ENCODE peak calls at places on chromosome 14, in seven cellular contexts. R is ascending aorta; M is breast epithelium; K is hepatocyte; G is prostate gland; O is CD8-positive, alpha-beta memory T cell; A is mucosa of descending colon. U is an unnamed sample.

GRCh38 chr14:65940056-65940735 is 527.7 kb downstream of the FUT8 start:
- DNase-seq in G (no peak), K (peak; percentile 32), A (no peak), O (no peak), R (no peak), M (no peak), U (no peak)

GRCh38 chr14:101518611-101519048 is 42.7 kb upstream of the DIO3 start:
- DNase-seq in O (no peak), G (peak; percentile 11), A (peak; percentile 56), R (no peak), M (no peak), K (no peak), U (no peak)

GRCh38 chr14:52313493-52313881 is 625 bp upstream of the PTGER2 start:
- DNase-seq in O (no peak), A (peak; percentile 22), M (no peak), R (no peak), G (no peak), K (no peak), U (peak; percentile 11)

GRCh38 chr14:91113829-91114078 is at the start of gene DGLUCY:
- DNase-seq in A (peak; percentile 86), K (peak; percentile 86), G (peak; percentile 71), M (no peak), O (no peak), R (peak; percentile 35), U (peak; percentile 81)

GRCh38 chr14:77041837-77042557 is 13.5 kb upstream of the IRF2BPL start:
- DNase-seq in O (no peak), M (peak; percentile 86), A (no peak), G (peak; percentile 68), K (peak; percentile 59), R (no peak), U (no peak)

GRCh38 chr14:24542346-24542936 is 33.6 kb downstream of the CTSG start:
- DNase-seq in K (no peak), A (no peak), G (no peak), R (no peak), O (no peak), M (no peak), U (no peak)

GRCh38 chr14:104892517-104893434 is 27.7 kb downstream of the CEP170B start:
- DNase-seq in R (no peak), K (peak; percentile 4), M (peak; percentile 15), G (peak; percentile 3), A (peak; percentile 2), O (no peak), U (no peak)

GRCh38 chr14:30874120-30874998 is at the start of gene COCH:
- DNase-seq in O (peak; percentile 1), R (no peak), M (no peak), G (no peak), K (peak; percentile 72), A (peak; percentile 26), U (peak; percentile 19)

GRCh38 chr14:35883677-35884293 is 57.6 kb downstream of the BRMS1L start:
- DNase-seq in R (no peak), A (peak; percentile 66), G (no peak), M (no peak), O (no peak), K (peak; percentile 41), U (peak; percentile 28)

GRCh38 chr14:56810341-56810740 is at the start of gene OTX2:
- DNase-seq in G (no peak), R (no peak), M (no peak), K (no peak), A (no peak), O (no peak), U (no peak)

GRCh38 chr14:56501909-56502530 is 77.6 kb upstream of the TMEM260 start:
- DNase-seq in R (no peak), A (no peak), O (no peak), G (no peak), M (no peak), K (no peak), U (no peak)

GRCh38 chr14:60649815-60650381 is 621 bp upstream of the SIX1 start:
- DNase-seq in A (no peak), K (peak; percentile 15), M (no peak), G (peak; percentile 41), O (no peak), R (no peak), U (no peak)

GRCh38 chr14:62181591-62181990 is 419.4 kb downstream of the SNAPC1 start:
- DNase-seq in G (no peak), M (no peak), O (no peak), R (no peak), K (no peak), A (no peak), U (no peak)

GRCh38 chr14:42013560-42013959 is 406.9 kb downstream of the LRFN5 start:
- DNase-seq in G (no peak), K (no peak), A (no peak), M (no peak), R (no peak), O (no peak), U (no peak)

GRCh38 chr14:71852201-71852600 is 80.0 kb upstream of the RGS6 start:
- DNase-seq in R (no peak), K (no peak), O (no peak), G (no peak), M (no peak), A (no peak), U (no peak)

GRCh38 chr14:74754157-74754556 is 9.0 kb upstream of the YLPM1 start:
- DNase-seq in M (no peak), O (no peak), G (no peak), K (no peak), R (no peak), A (no peak), U (no peak)

GRCh38 chr14:61977217-61977616 is 215.0 kb downstream of the SNAPC1 start:
- DNase-seq in A (no peak), M (no peak), K (no peak), G (no peak), O (no peak), R (no peak), U (no peak)

GRCh38 chr14:91246051-91246852 is 1.7 kb upstream of the GPR68 start:
- DNase-seq in R (no peak), M (no peak), G (no peak), A (no peak), O (peak; percentile 63), K (no peak), U (peak; percentile 63)

GRCh38 chr14:27256805-27257204 is 659.0 kb upstream of the NOVA1 start:
- DNase-seq in R (no peak), G (no peak), A (no peak), M (no peak), O (no peak), K (no peak), U (no peak)

GRCh38 chr14:47675489-47676300 is at the start of gene MDGA2:
- DNase-seq in K (peak; percentile 51), A (no peak), G (no peak), R (no peak), M (no peak), O (no peak), U (no peak)

GRCh38 chr14:90303382-90303943 is 28.3 kb downstream of the NRDE2 start:
- DNase-seq in R (no peak), O (no peak), A (peak; percentile 33), G (no peak), K (peak; percentile 29), M (no peak), U (peak; percentile 91)

GRCh38 chr14:51104467-51104866 is 9.6 kb upstream of the TRIM9 start:
- DNase-seq in O (no peak), K (no peak), G (no peak), M (no peak), A (no peak), R (no peak), U (no peak)

GRCh38 chr14:76863724-76864407 is 37.7 kb downstream of the LRRC74A start:
- DNase-seq in A (peak; percentile 29), G (no peak), M (no peak), K (no peak), R (peak; percentile 27), O (no peak), U (peak; percentile 13)

GRCh38 chr14:84401631-84402030 is 1128.3 kb upstream of the FLRT2 start:
- DNase-seq in K (no peak), M (no peak), A (no peak), G (no peak), R (no peak), O (no peak), U (no peak)
- H3K4me3 ChIP-seq in K (no peak overlapping the region), M (no peak overlapping the region), A (no peak overlapping the region), G (no peak overlapping the region), R (no peak overlapping the region), O (no peak overlapping the region), U (no peak overlapping the region)

DNA sequence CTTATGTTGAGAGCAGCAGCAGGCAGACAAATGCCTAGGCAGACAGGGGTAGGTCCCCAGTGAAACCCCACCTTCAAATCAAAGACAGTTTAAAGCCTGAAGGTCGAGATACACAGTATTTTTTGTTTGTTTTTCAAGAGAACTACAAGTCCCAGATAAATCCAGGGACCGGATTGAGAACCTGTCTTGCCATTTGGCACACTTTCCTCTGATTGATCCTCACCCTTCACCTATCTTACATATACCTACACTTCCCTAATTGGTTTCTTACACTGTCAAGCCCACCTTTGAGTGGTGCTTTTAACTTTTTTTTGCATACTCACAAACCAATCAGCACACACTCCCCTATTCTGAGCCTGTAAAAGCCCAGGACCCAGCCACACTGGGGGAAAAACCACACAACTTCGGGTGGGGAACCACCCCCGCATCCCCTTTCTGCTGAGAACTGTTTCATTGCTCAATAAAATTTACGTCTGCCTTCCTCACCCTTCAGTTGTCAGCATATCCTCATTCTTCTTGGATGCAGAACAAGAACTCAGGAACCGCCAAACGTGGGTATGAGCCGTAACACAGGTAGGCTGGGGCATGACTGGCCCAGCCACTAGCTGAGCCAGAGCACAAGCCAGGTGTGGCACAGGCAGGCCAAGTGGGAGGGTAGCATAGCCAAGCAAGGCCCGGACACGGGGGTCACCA is 11.1 kb downstream of the DICER1 start:
- DNase-seq in G (peak; percentile 77), O (no peak), M (peak; percentile 66), R (no peak), K (no peak), A (peak; percentile 72), U (no peak)
- H3K4me1 ChIP-seq in G (peaks cover 6% of the 10 kb centered on the region), O (peaks cover 26% of the 10 kb centered on the region), M (no peaks in the 10 kb centered on the region), R (no peaks in the 10 kb centered on the region), K (peaks cover 3% of the 10 kb centered on the region), A (peaks cover 28% of the 10 kb centered on the region), U (no peaks in the 10 kb centered on the region)

GRCh38 chr14:70441641-70442040 is 10.3 kb upstream of the ADAM21 start:
- DNase-seq in M (no peak), A (no peak), O (no peak), R (no peak), K (no peak), G (no peak), U (no peak)

GRCh38 chr14:70442750-70443149 is 9.2 kb upstream of the ADAM21 start:
- DNase-seq in M (no peak), A (no peak), R (no peak), K (no peak), G (no peak), O (no peak), U (no peak)

GRCh38 chr14:70436867-70437266 is 15.1 kb upstream of the ADAM21 start:
- DNase-seq in R (no peak), G (no peak), A (no peak), M (no peak), K (no peak), O (no peak), U (no peak)
- H3K9me3 ChIP-seq in R (peaks cover 1% of the 10 kb centered on the region), G (no peaks in the 10 kb centered on the region), A (peaks cover 33% of the 10 kb centered on the region), M (peaks cover 19% of the 10 kb centered on the region), K (no peaks in the 10 kb centered on the region), O (no peaks in the 10 kb centered on the region), U (no peaks in the 10 kb centered on the region)

DNA sequence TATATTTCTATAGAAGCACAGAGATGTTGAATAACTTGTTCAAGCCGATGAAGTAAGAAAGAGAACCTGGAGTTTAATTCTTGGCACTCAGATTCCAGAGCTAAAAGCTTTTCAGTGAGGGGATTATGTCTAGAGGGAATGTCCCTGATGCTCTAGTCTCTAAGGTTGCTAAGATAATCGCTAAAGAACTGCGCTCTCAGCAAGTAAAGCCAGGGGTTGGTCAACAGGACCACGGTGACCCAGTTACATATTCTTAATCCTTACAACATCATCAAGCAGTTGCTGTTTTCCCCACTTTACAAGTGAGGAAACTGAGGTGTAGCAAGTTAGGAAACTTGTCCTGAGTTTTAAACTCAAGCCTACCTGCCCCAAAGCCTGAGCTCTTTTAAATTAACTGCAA is 110.8 kb downstream of the DAD1 start:
- DNase-seq in A (no peak), R (no peak), O (no peak), G (no peak), K (no peak), M (no peak), U (no peak)
- H3K4me3 ChIP-seq in A (no peak overlapping the region), R (no peak overlapping the region), O (no peak overlapping the region), G (no peak overlapping the region), K (no peak overlapping the region), M (no peak overlapping the region), U (no peak overlapping the region)

U was measured in small intestine.